ENCODE peak calls at places on chromosomes 7 and 10, in nine cellular contexts. B, Z, X, G, L, J, D, Q and E are unnamed samples.

GRCh38 chr10:22495396-22495795 is 150.1 kb downstream of the SPAG6 start:
- DNase-seq in B (no peak), Z (no peak), X (no peak), G (no peak), L (no peak), J (no peak), D (no peak), Q (no peak), E (no peak)

GRCh38 chr10:70757856-70758255 is 27.3 kb downstream of the TBATA start:
- DNase-seq in B (no peak), Z (no peak), X (no peak), G (no peak), L (no peak), J (no peak), D (no peak), Q (no peak), E (no peak)

GRCh38 chr7:150944066-150945042 is 33.8 kb downstream of the KCNH2 start:
- DNase-seq in B (no peak), Z (no peak), X (no peak), G (no peak), L (peak), J (no peak), D (peak), Q (no peak), E (no peak)

GRCh38 chr10:7718685-7719084 is 15.6 kb downstream of the ITIH2 start:
- DNase-seq in B (no peak), Z (no peak), X (no peak), G (no peak), L (no peak), J (no peak), D (no peak), Q (no peak), E (no peak)

GRCh38 chr10:127997937-127998336 is 91.0 kb downstream of the PTPRE start:
- DNase-seq in B (no peak), Z (peak), X (no peak), G (no peak), L (no peak), J (no peak), D (no peak), Q (no peak), E (peak)

GRCh38 chr10:33217854-33218253 is 116.6 kb downstream of the NRP1 start:
- DNase-seq in B (no peak), Z (peak), X (no peak), G (no peak), L (no peak), J (peak), D (peak), Q (no peak), E (no peak)

GRCh38 chr10:125231116-125231812 is 70.9 kb upstream of the CTBP2 start:
- DNase-seq in B (no peak), Z (peak), X (peak), G (no peak), L (peak), J (peak), D (peak), Q (peak), E (no peak)

GRCh38 chr10:1109795-1110673 is 53.8 kb downstream of the WDR37 start:
- DNase-seq in B (peak), Z (peak), X (peak), G (peak), L (peak), J (peak), D (peak), Q (peak), E (peak)

GRCh38 chr10:119270893-119271361 is 63.6 kb downstream of the GRK5 start:
- DNase-seq in B (no peak), Z (peak), X (peak), G (no peak), L (peak), J (peak), D (no peak), Q (no peak), E (no peak)

GRCh38 chr7:39510738-39511372 is 55.3 kb upstream of the YAE1 start:
- DNase-seq in B (no peak), Z (peak), X (no peak), G (no peak), L (no peak), J (peak), D (peak), Q (no peak), E (no peak)

GRCh38 chr10:121974535-121975294 is at the start of gene NSMCE4A:
- DNase-seq in B (peak), Z (peak), X (peak), G (peak), L (peak), J (peak), D (peak), Q (peak), E (peak)

GRCh38 chr7:604884-605531 is 85.4 kb upstream of the PDGFA start:
- DNase-seq in B (no peak), Z (no peak), X (no peak), G (no peak), L (no peak), J (no peak), D (no peak), Q (no peak), E (no peak)

GRCh38 chr7:51009716-51010496 is 227.2 kb upstream of the GRB10 start:
- DNase-seq in B (no peak), Z (peak), X (no peak), G (no peak), L (no peak), J (peak), D (peak), Q (no peak), E (no peak)

GRCh38 chr7:41103331-41103730 is 599.6 kb downstream of the INHBA start:
- DNase-seq in B (no peak), Z (peak), X (no peak), G (no peak), L (no peak), J (peak), D (peak), Q (peak), E (no peak)

GRCh38 chr7:147199868-147200267 is 1083.3 kb downstream of the CNTNAP2 start:
- DNase-seq in B (no peak), Z (no peak), X (no peak), G (no peak), L (no peak), J (no peak), D (no peak), Q (no peak), E (no peak)

GRCh38 chr7:148831782-148832181 is 52.3 kb downstream of the EZH2 start:
- DNase-seq in B (no peak), Z (no peak), X (no peak), G (no peak), L (no peak), J (no peak), D (no peak), Q (no peak), E (no peak)

GRCh38 chr7:2063562-2064360 is 169.0 kb downstream of the MAD1L1 start:
- DNase-seq in B (no peak), Z (no peak), X (no peak), G (no peak), L (peak), J (peak), D (peak), Q (peak), E (no peak)

GRCh38 chr7:130880668-130881067 is 146.7 kb upstream of the KLF14 start:
- DNase-seq in B (no peak), Z (no peak), X (no peak), G (no peak), L (no peak), J (peak), D (no peak), Q (no peak), E (no peak)

GRCh38 chr10:1366811-1367425 is 310.7 kb downstream of the WDR37 start:
- DNase-seq in B (no peak), Z (no peak), X (no peak), G (no peak), L (no peak), J (no peak), D (no peak), Q (no peak), E (no peak)

GRCh38 chr10:110407301-110408170 is 90.2 kb upstream of the DUSP5 start:
- DNase-seq in B (no peak), Z (peak), X (no peak), G (no peak), L (no peak), J (peak), D (no peak), Q (no peak), E (no peak)

GRCh38 chr7:154746551-154746950 is 256.4 kb downstream of the PAXIP1 start:
- DNase-seq in B (no peak), Z (no peak), X (no peak), G (no peak), L (no peak), J (no peak), D (no peak), Q (no peak), E (no peak)

GRCh38 chr7:23472974-23473847 is 2.9 kb upstream of the IGF2BP3 start:
- DNase-seq in B (peak), Z (no peak), X (no peak), G (peak), L (no peak), J (no peak), D (peak), Q (no peak), E (peak)

GRCh38 chr7:16982640-16983103 is 100.9 kb upstream of the AGR3 start:
- DNase-seq in B (peak), Z (peak), X (peak), G (peak), L (peak), J (peak), D (peak), Q (peak), E (peak)

GRCh38 chr7:157000047-157000726 is 10.3 kb downstream of the MNX1 start:
- DNase-seq in B (no peak), Z (no peak), X (no peak), G (no peak), L (no peak), J (no peak), D (no peak), Q (peak), E (peak)

GRCh38 chr7:155190608-155191536 is 106.8 kb upstream of the INSIG1 start:
- DNase-seq in B (peak), Z (peak), X (no peak), G (peak), L (peak), J (peak), D (no peak), Q (peak), E (peak)

GRCh38 chr10:93481931-93482834 is at the start of gene MYOF:
- DNase-seq in B (peak), Z (peak), X (peak), G (peak), L (peak), J (peak), D (peak), Q (peak), E (peak)

GRCh38 chr7:92841192-92841591 is 4.8 kb upstream of the CDK6 start:
- DNase-seq in B (no peak), Z (peak), X (no peak), G (no peak), L (no peak), J (no peak), D (no peak), Q (no peak), E (no peak)

GRCh38 chr10:126458453-126458852 is 70.2 kb upstream of the ADAM12 start:
- DNase-seq in B (no peak), Z (peak), X (no peak), G (no peak), L (no peak), J (peak), D (no peak), Q (no peak), E (no peak)

GRCh38 chr10:69801094-69801433 is 642 bp upstream of the COL13A1 start:
- DNase-seq in B (peak), Z (peak), X (peak), G (peak), L (peak), J (peak), D (peak), Q (peak), E (peak)

GRCh38 chr10:98168147-98168546 is 33.7 kb downstream of the R3HCC1L start:
- DNase-seq in B (peak), Z (no peak), X (no peak), G (peak), L (no peak), J (no peak), D (no peak), Q (peak), E (no peak)

GRCh38 chr7:46281071-46281470 is 360.0 kb upstream of the IGFBP3 start:
- DNase-seq in B (no peak), Z (no peak), X (no peak), G (no peak), L (no peak), J (peak), D (peak), Q (peak), E (no peak)

GRCh38 chr7:10720042-10720441 is 253.6 kb upstream of the PHF14 start:
- DNase-seq in B (no peak), Z (no peak), X (peak), G (no peak), L (no peak), J (no peak), D (no peak), Q (peak), E (no peak)

GRCh38 chr7:96246972-96247371 is 74.9 kb downstream of the SLC25A13 start:
- DNase-seq in B (no peak), Z (no peak), X (no peak), G (no peak), L (no peak), J (no peak), D (no peak), Q (no peak), E (no peak)

GRCh38 chr10:2012209-2012608 is 274.9 kb upstream of the ADARB2 start:
- DNase-seq in B (no peak), Z (no peak), X (no peak), G (no peak), L (no peak), J (no peak), D (no peak), Q (no peak), E (no peak)

GRCh38 chr10:62742447-62743105 is 61.9 kb upstream of the ADO start:
- DNase-seq in B (peak), Z (no peak), X (no peak), G (peak), L (no peak), J (no peak), D (no peak), Q (no peak), E (no peak)

GRCh38 chr7:147607151-147607800 is 983.3 kb upstream of the C7orf33 start:
- DNase-seq in B (no peak), Z (no peak), X (no peak), G (no peak), L (no peak), J (no peak), D (no peak), Q (peak), E (peak)

GRCh38 chr10:13815766-13816165 is 229.0 kb downstream of the PRPF18 start:
- DNase-seq in B (no peak), Z (peak), X (no peak), G (no peak), L (no peak), J (peak), D (peak), Q (no peak), E (no peak)

GRCh38 chr7:49597805-49598204 is 175.6 kb upstream of the VWC2 start:
- DNase-seq in B (no peak), Z (no peak), X (no peak), G (no peak), L (no peak), J (no peak), D (peak), Q (no peak), E (no peak)

GRCh38 chr10:102642553-102643345 is 1.5 kb upstream of the TRIM8 start:
- DNase-seq in B (peak), Z (peak), X (peak), G (peak), L (peak), J (peak), D (peak), Q (peak), E (peak)

DNA sequence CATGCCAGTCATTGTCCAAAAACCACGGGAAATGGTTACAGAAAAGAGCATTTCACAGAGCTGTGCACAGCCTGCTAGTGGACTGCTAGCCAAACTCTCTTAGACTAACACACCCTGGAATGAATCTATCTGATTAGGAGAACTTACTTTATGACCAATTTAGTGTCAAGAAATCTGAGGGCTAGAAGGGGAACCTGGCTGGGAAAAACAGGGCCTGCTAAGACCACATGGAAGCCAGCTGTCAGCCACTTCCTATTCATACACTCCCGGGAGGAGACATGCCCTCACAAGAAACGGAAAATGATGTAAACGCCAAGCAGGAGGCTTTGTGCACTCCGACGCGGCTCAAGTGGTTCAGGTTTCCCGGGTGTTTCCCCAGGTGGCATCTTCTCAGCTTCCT is 54.8 kb downstream of the MPP7 start:
- DNase-seq in B (no peak), Z (peak), X (no peak), G (no peak), L (no peak), J (no peak), D (peak), Q (no peak), E (no peak)
- H2AFZ ChIP-seq in B (no peak), Z (no peak), X (no peak), G (no peak), L (no peak), J (no peak), D (peak), Q (no peak), E (no peak)

GRCh38 chr10:74178042-74178791 is 27.2 kb downstream of the ADK start:
- DNase-seq in B (no peak), Z (no peak), X (no peak), G (no peak), L (no peak), J (peak), D (no peak), Q (no peak), E (no peak)
- H3K4me3 ChIP-seq in B (peak), Z (no peak), X (no peak), G (peak), L (no peak), J (peak), D (peak), Q (no peak), E (no peak)

GRCh38 chr7:13982940-13983677 is 6.4 kb downstream of the ETV1 start:
- DNase-seq in B (no peak), Z (peak), X (no peak), G (no peak), L (no peak), J (no peak), D (no peak), Q (no peak), E (no peak)

GRCh38 chr7:13984831-13985685 is 4.4 kb downstream of the ETV1 start:
- DNase-seq in B (no peak), Z (no peak), X (no peak), G (no peak), L (no peak), J (no peak), D (no peak), Q (peak), E (peak)

GRCh38 chr7:13981070-13981469 is 8.4 kb downstream of the ETV1 start:
- DNase-seq in B (no peak), Z (peak), X (peak), G (no peak), L (peak), J (peak), D (peak), Q (peak), E (peak)

GRCh38 chr7:13979671-13980438 is 9.6 kb downstream of the ETV1 start:
- DNase-seq in B (no peak), Z (peak), X (no peak), G (no peak), L (no peak), J (peak), D (no peak), Q (no peak), E (no peak)

GRCh38 chr7:13980474-13980873 is 9.0 kb downstream of the ETV1 start:
- DNase-seq in B (no peak), Z (no peak), X (no peak), G (no peak), L (no peak), J (no peak), D (no peak), Q (no peak), E (no peak)
- H2AFZ ChIP-seq in B (no peak), Z (no peak), X (peak), G (no peak), L (no peak), J (no peak), D (peak), Q (no peak), E (no peak)

GRCh38 chr10:79250259-79250658 is 97.0 kb upstream of the PPIF start:
- DNase-seq in B (peak), Z (no peak), X (no peak), G (peak), L (no peak), J (no peak), D (no peak), Q (no peak), E (no peak)
- H3K4me3 ChIP-seq in B (peak), Z (no peak), X (no peak), G (peak), L (no peak), J (no peak), D (no peak), Q (no peak), E (no peak)

DNA sequence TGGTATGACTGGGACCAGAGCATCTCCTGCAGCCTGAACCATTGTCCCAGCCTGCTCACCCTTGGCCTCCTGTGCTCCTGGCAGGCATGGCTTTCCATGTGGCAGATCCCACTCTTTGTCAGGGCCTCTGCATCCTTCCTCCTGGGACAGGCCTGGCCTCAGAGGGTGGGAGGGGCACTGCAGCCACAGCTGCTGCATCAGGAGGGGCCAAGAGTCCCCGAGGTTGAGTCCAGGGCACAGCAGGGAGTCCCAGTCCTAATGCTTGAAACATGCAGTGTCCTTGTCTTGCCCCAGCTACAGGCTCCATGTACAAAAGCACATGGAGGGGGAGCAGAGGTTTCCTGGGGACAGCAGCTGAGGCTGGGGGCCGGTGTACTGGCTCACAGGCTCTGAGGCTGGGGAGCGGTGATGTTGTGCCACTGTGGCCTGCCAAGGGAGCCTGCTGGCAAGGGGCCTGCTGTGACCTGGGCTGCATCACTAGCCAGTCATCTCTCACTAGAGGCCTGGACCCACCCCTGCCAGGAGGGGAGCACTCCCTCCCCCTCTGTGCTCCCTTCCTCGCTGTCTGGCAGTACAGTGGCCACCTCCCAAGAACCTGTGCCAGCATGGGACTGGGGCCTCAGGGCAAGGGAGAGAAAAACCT is 144.8 kb downstream of the ZNF248 start:
- DNase-seq in B (no peak), Z (no peak), X (no peak), G (no peak), L (no peak), J (no peak), D (no peak), Q (no peak), E (peak)
- H2AFZ ChIP-seq in B (no peak), Z (no peak), X (no peak), G (no peak), L (no peak), J (no peak), D (no peak), Q (no peak), E (no peak)

DNA sequence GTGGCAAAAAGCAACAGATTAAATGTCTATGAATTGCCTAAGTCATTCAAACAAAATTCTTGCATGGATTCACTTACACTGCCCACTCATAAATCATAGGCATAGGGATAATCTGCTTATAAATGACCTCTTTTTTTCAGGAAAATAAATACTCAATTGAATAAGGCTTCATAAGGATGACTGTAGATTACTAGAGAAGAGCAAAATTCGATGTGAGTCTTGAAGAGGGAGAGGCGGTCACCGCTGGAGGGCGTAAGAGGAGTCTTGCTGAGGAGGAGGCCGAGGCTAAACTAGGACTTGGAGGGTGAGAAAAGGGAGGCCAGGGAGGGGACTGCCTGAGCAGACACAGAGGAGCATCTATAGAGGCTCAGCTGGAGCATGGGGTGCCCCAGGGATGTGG is 135.4 kb upstream of the RSU1 start:
- DNase-seq in B (no peak), Z (no peak), X (no peak), G (no peak), L (no peak), J (no peak), D (no peak), Q (no peak), E (peak)
- H3K4me3 ChIP-seq in B (no peak), Z (no peak), X (no peak), G (no peak), L (no peak), J (no peak), D (no peak), Q (no peak), E (no peak)

GRCh38 chr10:4331150-4331549 is 494.9 kb upstream of the AKR1E2 start:
- DNase-seq in B (no peak), Z (no peak), X (no peak), G (no peak), L (no peak), J (peak), D (peak), Q (no peak), E (no peak)

GRCh38 chr10:4334853-4335252 is 491.2 kb upstream of the AKR1E2 start:
- DNase-seq in B (no peak), Z (peak), X (no peak), G (no peak), L (no peak), J (no peak), D (no peak), Q (no peak), E (no peak)

GRCh38 chr10:4334076-4334475 is 491.9 kb upstream of the AKR1E2 start:
- DNase-seq in B (peak), Z (no peak), X (no peak), G (no peak), L (no peak), J (no peak), D (no peak), Q (no peak), E (no peak)

GRCh38 chr10:4332764-4333473 is 493.1 kb upstream of the AKR1E2 start:
- DNase-seq in B (no peak), Z (no peak), X (no peak), G (peak), L (no peak), J (no peak), D (no peak), Q (no peak), E (no peak)

GRCh38 chr10:4333474-4333894 is 492.5 kb upstream of the AKR1E2 start:
- DNase-seq in B (peak), Z (no peak), X (no peak), G (peak), L (no peak), J (no peak), D (no peak), Q (no peak), E (no peak)
- H2AFZ ChIP-seq in B (peak), Z (no peak), X (no peak), G (peak), L (no peak), J (no peak), D (no peak), Q (no peak), E (no peak)